ENCODE peak calls at places on chromosomes 11 and 22, in four cellular contexts. A is K562, Q is GM12878, Y is IMR-90. L is an unnamed sample.

GRCh38 chr11:34234086-34234740 is 123.6 kb downstream of the ABTB2 start:
- DNase-seq in Y (peak; percentile 78), A (peak; percentile 49), Q (peak; percentile 88), L (peak; percentile 84)

GRCh38 chr22:20792221-20792965 is 18.5 kb downstream of the SERPIND1 start:
- DNase-seq in Q (no peak), A (no peak), Y (no peak), L (no peak)

GRCh38 chr11:75482931-75483469 is 42.7 kb downstream of the GDPD5 start:
- DNase-seq in Q (no peak), A (no peak), Y (no peak), L (no peak)

GRCh38 chr22:39664485-39665200 is 94.1 kb downstream of the CACNA1I start:
- DNase-seq in Y (no peak), A (peak; percentile 94), Q (no peak), L (no peak)

GRCh38 chr11:78251083-78251699 is 62.5 kb downstream of the USP35 start:
- DNase-seq in Q (no peak), A (no peak), Y (peak; percentile 46), L (no peak)

GRCh38 chr11:11789735-11790369 is 51.9 kb upstream of the USP47 start:
- DNase-seq in A (peak; percentile 39), Q (no peak), Y (peak; percentile 40), L (peak; percentile 41)

GRCh38 chr11:61890536-61891330 is 612 bp downstream of the FADS3 start:
- DNase-seq in A (peak; percentile 67), Q (no peak), Y (peak; percentile 82), L (peak; percentile 50)

GRCh38 chr22:48654492-48654891 is 1173.2 kb downstream of the BRD1 start:
- DNase-seq in Q (no peak), Y (no peak), A (no peak), L (no peak)

GRCh38 chr11:131809203-131809948 is 439.0 kb downstream of the NTM start:
- DNase-seq in Y (no peak), A (no peak), Q (no peak), L (no peak)

GRCh38 chr22:32478994-32479393 is 4.4 kb downstream of the FBXO7 start:
- DNase-seq in Y (peak; percentile 28), A (no peak), Q (no peak), L (no peak)

GRCh38 chr22:17994424-17995108 is 29.8 kb downstream of the MICAL3 start:
- DNase-seq in A (no peak), Q (no peak), Y (no peak), L (no peak)

GRCh38 chr11:46315783-46316563 is 31.3 kb upstream of the DGKZ start:
- DNase-seq in A (no peak), Q (no peak), Y (no peak), L (no peak)

GRCh38 chr11:12001152-12001551 is 7.3 kb downstream of the DKK3 start:
- DNase-seq in A (no peak), Y (no peak), Q (no peak), L (no peak)

GRCh38 chr11:69369210-69369609 is 75.3 kb downstream of the MYEOV start:
- DNase-seq in Y (no peak), A (no peak), Q (no peak), L (peak; percentile 48)

GRCh38 chr22:27418261-27418660 is 383.3 kb downstream of the MN1 start:
- DNase-seq in Y (no peak), Q (no peak), A (no peak), L (no peak)

GRCh38 chr22:19291218-19291579 is 320 bp downstream of the CLTCL1 start:
- DNase-seq in A (peak; percentile 77), Q (no peak), Y (no peak), L (no peak)

GRCh38 chr11:32713496-32713895 is 81.0 kb downstream of the CCDC73 start:
- DNase-seq in Q (no peak), A (no peak), Y (no peak), L (no peak)

GRCh38 chr11:12862761-12863469 is 146.2 kb upstream of the RASSF10 start:
- DNase-seq in A (peak; percentile 36), Q (no peak), Y (peak; percentile 85), L (no peak)

GRCh38 chr11:66265531-66266377 is 2.7 kb upstream of the RAB1B start:
- DNase-seq in Y (no peak), Q (no peak), A (no peak), L (no peak)

GRCh38 chr11:116613201-116613910 is 159.4 kb downstream of the BUD13 start:
- DNase-seq in A (no peak), Q (no peak), Y (no peak), L (no peak)

GRCh38 chr11:28106351-28107043 is 1.5 kb downstream of the KIF18A start:
- DNase-seq in A (no peak), Y (no peak), Q (no peak), L (no peak)

GRCh38 chr11:60905551-60906113 is 753 bp downstream of the PRPF19 start:
- DNase-seq in Q (no peak), A (peak; percentile 42), Y (peak; percentile 78), L (no peak)

GRCh38 chr11:21520244-21520643 is 672.6 kb upstream of the ANO5 start:
- DNase-seq in Y (no peak), Q (no peak), A (no peak), L (no peak)

GRCh38 chr11:118908931-118909618 is 16.7 kb downstream of the BCL9L start:
- DNase-seq in Y (peak; percentile 92), Q (no peak), A (no peak), L (no peak)

GRCh38 chr11:38593649-38594048 is 1995.6 kb upstream of the RAG2 start:
- DNase-seq in Y (peak; percentile 48), A (no peak), Q (no peak), L (no peak)

GRCh38 chr11:67576742-67577475 is 6.7 kb upstream of the GSTP1 start:
- DNase-seq in Q (no peak), Y (no peak), A (peak; percentile 62), L (no peak)

GRCh38 chr11:27207025-27207650 is 155.9 kb downstream of the CCDC34 start:
- DNase-seq in Q (no peak), A (peak; percentile 23), Y (no peak), L (peak; percentile 46)

GRCh38 chr22:49929553-49929979 is 11.1 kb downstream of the CRELD2 start:
- DNase-seq in A (peak; percentile 80), Y (no peak), Q (no peak), L (no peak)

GRCh38 chr22:31681625-31682345 is 19.8 kb upstream of the PISD start:
- DNase-seq in A (no peak), Q (no peak), Y (peak; percentile 60), L (no peak)

GRCh38 chr11:9719949-9720646 is 56.2 kb downstream of the SWAP70 start:
- DNase-seq in Y (no peak), A (no peak), Q (no peak), L (no peak)

GRCh38 chr22:19963863-19964642 is 22.4 kb upstream of the TXNRD2 start:
- DNase-seq in Y (no peak), Q (no peak), A (no peak), L (no peak)

GRCh38 chr11:127074151-127074761 is 73.7 kb upstream of the KIRREL3 start:
- DNase-seq in Y (peak; percentile 72), A (peak; percentile 25), Q (peak; percentile 76), L (peak; percentile 77)

GRCh38 chr11:127070808-127071207 is 70.2 kb upstream of the KIRREL3 start:
- DNase-seq in Q (no peak), Y (no peak), A (no peak), L (no peak)

GRCh38 chr11:127071606-127072005 is 71.0 kb upstream of the KIRREL3 start:
- DNase-seq in Y (no peak), Q (no peak), A (no peak), L (no peak)

DNA sequence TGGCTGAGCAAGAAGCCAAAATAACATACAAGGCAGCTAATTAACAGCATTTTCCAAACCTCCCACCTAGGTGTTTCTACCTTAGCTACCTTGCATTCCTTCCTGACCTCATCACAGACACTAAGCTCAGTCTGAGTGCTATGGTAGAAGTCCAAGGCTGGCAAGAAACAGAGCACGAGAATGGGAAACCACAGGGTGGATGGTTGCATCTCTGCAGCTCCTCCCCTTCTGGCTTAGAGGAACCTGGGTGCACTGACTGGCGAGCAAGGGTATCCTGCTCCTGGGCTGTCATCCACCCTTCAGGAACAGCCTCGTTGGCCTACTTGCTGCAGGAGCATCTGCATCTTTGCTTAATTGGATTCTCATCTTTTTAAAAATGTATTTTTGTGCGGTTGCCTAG is 73.1 kb upstream of the KIRREL3 start:
- DNase-seq in A (no peak), Y (no peak), Q (no peak), L (no peak)
- TF ChIP-seq ELK1 in A (no peak), Y (no peak), Q (no peak), L (no peak)

GRCh38 chr11:1654388-1655167 is 25.0 kb downstream of the KRTAP5-5 start:
- DNase-seq in Q (no peak), Y (no peak), A (no peak), L (no peak)
- TF ChIP-seq ELK1 in Q (no peak), Y (no peak), A (no peak), L (no peak)

DNA sequence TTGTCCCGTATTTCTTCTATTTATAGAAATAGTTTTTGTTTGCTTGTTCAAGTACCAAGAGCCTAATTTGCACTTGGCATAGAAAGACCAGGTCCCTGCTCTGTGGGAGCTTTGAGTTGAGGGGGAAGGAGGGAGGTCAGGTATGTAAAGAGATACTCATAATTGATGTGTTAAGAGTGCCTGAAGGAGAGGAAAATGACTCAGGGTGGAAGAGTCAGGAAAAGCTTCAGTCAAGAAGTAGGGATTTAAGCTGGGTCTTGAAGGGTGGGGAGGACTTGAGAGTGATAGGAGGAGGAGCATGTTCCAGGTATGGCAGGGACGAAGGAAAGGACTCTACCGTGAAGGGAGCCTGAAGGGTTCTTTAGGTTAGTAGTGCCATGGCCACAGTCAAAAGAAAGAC is 9.0 kb downstream of the RBX1 start:
- DNase-seq in Q (no peak), Y (no peak), A (no peak), L (no peak)
- TF ChIP-seq ELK1 in Q (no peak), Y (no peak), A (no peak), L (no peak)

DNA sequence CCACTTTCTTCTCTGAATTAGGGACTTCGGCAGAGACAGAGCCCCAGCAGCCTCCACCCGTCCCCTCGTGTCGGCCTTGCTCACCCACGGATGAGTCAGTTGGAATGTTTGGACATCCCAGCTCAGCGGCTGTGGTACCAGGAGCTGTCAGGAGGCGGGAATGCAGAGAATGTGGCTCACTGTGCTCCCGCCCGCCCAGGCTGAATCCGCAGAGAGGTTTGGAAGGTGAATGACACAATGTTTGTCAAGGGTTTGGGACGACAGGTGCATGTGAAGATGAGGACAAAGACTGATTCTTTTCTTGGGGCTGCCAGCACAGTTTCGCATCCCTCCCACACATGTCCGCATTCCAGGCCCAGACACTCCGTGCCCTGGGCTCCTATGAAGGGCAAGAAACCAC is 39.6 kb downstream of the LIF start:
- DNase-seq in A (no peak), Q (no peak), Y (peak; percentile 99), L (peak; percentile 97)
- TF ChIP-seq ELK1 in A (no peak), Q (no peak), Y (no peak), L (no peak)

GRCh38 chr11:95850137-95850536 is 59.8 kb downstream of the CEP57 start:
- DNase-seq in Y (peak; percentile 44), Q (no peak), A (no peak), L (no peak)

GRCh38 chr11:95849087-95849825 is 59.0 kb downstream of the CEP57 start:
- DNase-seq in A (peak; percentile 39), Y (peak; percentile 82), Q (no peak), L (peak; percentile 64)

GRCh38 chr11:95853138-95853537 is 62.8 kb downstream of the CEP57 start:
- DNase-seq in Y (no peak), Q (no peak), A (no peak), L (no peak)

GRCh38 chr11:95853862-95854261 is 63.6 kb downstream of the CEP57 start:
- DNase-seq in A (no peak), Q (no peak), Y (no peak), L (no peak)
- TF ChIP-seq ELK1 in A (no peak), Q (no peak), Y (no peak), L (no peak)

L was measured in A549.